ENCODE peak calls at places on chromosomes 4 and X, in six cellular contexts. One of them, this sample, is unnamed.

GRCh38 chr4:108649863-108650211 is 562 bp upstream of the OSTC start:
- DNase-seq in IMR-90: no peak
- DNase-seq in K562: no peak
- DNase-seq in GM12878: no peak
- DNase-seq in H1: no peak
- DNase-seq in HepG2: no peak
- DNase-seq in this sample: no peak

GRCh38 chrX:115650916-115651315 is 89.9 kb downstream of the PLS3 start:
- DNase-seq in K562: peak
- DNase-seq in IMR-90: peak
- DNase-seq in GM12878: peak
- DNase-seq in H1: peak
- DNase-seq in HepG2: peak
- DNase-seq in this sample: peak

GRCh38 chr4:26821677-26822503 is 38.8 kb upstream of the STIM2 start:
- DNase-seq in HepG2: peak
- DNase-seq in K562: no peak
- DNase-seq in IMR-90: peak
- DNase-seq in H1: no peak
- DNase-seq in GM12878: no peak
- DNase-seq in this sample: peak

GRCh38 chr4:95701500-95701899 is 138.4 kb upstream of the PDHA2 start:
- DNase-seq in IMR-90: no peak
- DNase-seq in HepG2: no peak
- DNase-seq in K562: no peak
- DNase-seq in H1: no peak
- DNase-seq in GM12878: no peak
- DNase-seq in this sample: no peak

GRCh38 chr4:74123065-74123728 is 24.2 kb upstream of the CXCL2 start:
- DNase-seq in HepG2: peak
- DNase-seq in H1: no peak
- DNase-seq in IMR-90: peak
- DNase-seq in GM12878: no peak
- DNase-seq in K562: no peak
- DNase-seq in this sample: no peak

GRCh38 chr4:5893013-5893580 is at the start of gene CRMP1:
- DNase-seq in GM12878: no peak
- DNase-seq in K562: no peak
- DNase-seq in H1: peak
- DNase-seq in IMR-90: no peak
- DNase-seq in HepG2: no peak
- DNase-seq in this sample: no peak

GRCh38 chrX:23756165-23756564 is 13.1 kb upstream of the ACOT9 start:
- DNase-seq in K562: peak
- DNase-seq in GM12878: peak
- DNase-seq in IMR-90: peak
- DNase-seq in HepG2: peak
- DNase-seq in H1: peak
- DNase-seq in this sample: peak

GRCh38 chr4:87975466-87975865 is at the start of gene SPP1:
- DNase-seq in K562: no peak
- DNase-seq in H1: no peak
- DNase-seq in IMR-90: peak
- DNase-seq in GM12878: no peak
- DNase-seq in HepG2: peak
- DNase-seq in this sample: peak

GRCh38 chr4:142380052-142380598 is 466.0 kb downstream of the INPP4B start:
- DNase-seq in K562: no peak
- DNase-seq in HepG2: no peak
- DNase-seq in GM12878: no peak
- DNase-seq in IMR-90: no peak
- DNase-seq in H1: no peak
- DNase-seq in this sample: no peak

GRCh38 chr4:87896020-87896621 is 63.4 kb downstream of the MEPE start:
- DNase-seq in K562: no peak
- DNase-seq in H1: no peak
- DNase-seq in HepG2: peak
- DNase-seq in IMR-90: peak
- DNase-seq in GM12878: no peak
- DNase-seq in this sample: peak

GRCh38 chr4:159455675-159456235 is 352.9 kb downstream of the RAPGEF2 start:
- DNase-seq in IMR-90: peak
- DNase-seq in H1: no peak
- DNase-seq in GM12878: no peak
- DNase-seq in K562: peak
- DNase-seq in HepG2: peak
- DNase-seq in this sample: peak

GRCh38 chr4:212438-213174 is 88.3 kb downstream of the ZNF718 start:
- DNase-seq in IMR-90: peak
- DNase-seq in HepG2: no peak
- DNase-seq in K562: peak
- DNase-seq in GM12878: no peak
- DNase-seq in H1: peak
- DNase-seq in this sample: no peak

GRCh38 chr4:168864831-168865541 is 145.1 kb downstream of the CBR4 start:
- DNase-seq in H1: no peak
- DNase-seq in HepG2: no peak
- DNase-seq in GM12878: no peak
- DNase-seq in K562: no peak
- DNase-seq in IMR-90: peak
- DNase-seq in this sample: no peak

GRCh38 chr4:176921256-176921655 is 128.5 kb upstream of the VEGFC start:
- DNase-seq in K562: no peak
- DNase-seq in IMR-90: no peak
- DNase-seq in H1: no peak
- DNase-seq in HepG2: no peak
- DNase-seq in GM12878: no peak
- DNase-seq in this sample: no peak

GRCh38 chr4:152265149-152265621 is 270.7 kb downstream of the FBXW7 start:
- DNase-seq in HepG2: peak
- DNase-seq in IMR-90: peak
- DNase-seq in H1: no peak
- DNase-seq in K562: no peak
- DNase-seq in GM12878: no peak
- DNase-seq in this sample: peak

GRCh38 chr4:25955705-25956104 is 41.7 kb downstream of the SMIM20 start:
- DNase-seq in IMR-90: no peak
- DNase-seq in GM12878: no peak
- DNase-seq in K562: no peak
- DNase-seq in H1: no peak
- DNase-seq in HepG2: no peak
- DNase-seq in this sample: no peak

GRCh38 chrX:12563121-12563520 is 228.1 kb upstream of the PRPS2 start:
- DNase-seq in K562: no peak
- DNase-seq in H1: no peak
- DNase-seq in GM12878: no peak
- DNase-seq in IMR-90: peak
- DNase-seq in HepG2: no peak
- DNase-seq in this sample: no peak

GRCh38 chr4:83716874-83717273 is 181.0 kb downstream of the GPAT3 start:
- DNase-seq in IMR-90: no peak
- DNase-seq in HepG2: no peak
- DNase-seq in GM12878: no peak
- DNase-seq in H1: no peak
- DNase-seq in K562: no peak
- DNase-seq in this sample: no peak

GRCh38 chr4:80125252-80126177 is 52.5 kb upstream of the ANTXR2 start:
- DNase-seq in HepG2: no peak
- DNase-seq in H1: no peak
- DNase-seq in GM12878: no peak
- DNase-seq in K562: peak
- DNase-seq in IMR-90: peak
- DNase-seq in this sample: peak

GRCh38 chr4:109184421-109184956 is 118.0 kb downstream of the COL25A1 start:
- DNase-seq in GM12878: no peak
- DNase-seq in H1: no peak
- DNase-seq in K562: no peak
- DNase-seq in IMR-90: no peak
- DNase-seq in HepG2: no peak
- DNase-seq in this sample: no peak

GRCh38 chrX:9312922-9313867 is 151.7 kb upstream of the TBL1X start:
- DNase-seq in K562: peak
- DNase-seq in H1: peak
- DNase-seq in HepG2: peak
- DNase-seq in GM12878: no peak
- DNase-seq in IMR-90: no peak
- DNase-seq in this sample: peak

GRCh38 chrX:2492536-2493218 is 8.1 kb downstream of the DHRSX start:
- DNase-seq in HepG2: no peak
- DNase-seq in K562: no peak
- DNase-seq in IMR-90: no peak
- DNase-seq in GM12878: no peak
- DNase-seq in H1: no peak
- DNase-seq in this sample: no peak

GRCh38 chr4:158656439-158656838 is 15.2 kb downstream of the C4orf46 start:
- DNase-seq in GM12878: no peak
- DNase-seq in K562: no peak
- DNase-seq in HepG2: no peak
- DNase-seq in H1: no peak
- DNase-seq in IMR-90: no peak
- DNase-seq in this sample: no peak

GRCh38 chr4:99734583-99735322 is 77.1 kb upstream of the C4orf54 start:
- DNase-seq in IMR-90: no peak
- DNase-seq in K562: no peak
- DNase-seq in HepG2: no peak
- DNase-seq in H1: no peak
- DNase-seq in GM12878: no peak
- DNase-seq in this sample: no peak

GRCh38 chrX:135740683-135741149 is 27.3 kb downstream of the CT45A3 start:
- DNase-seq in IMR-90: no peak
- DNase-seq in GM12878: no peak
- DNase-seq in K562: peak
- DNase-seq in H1: peak
- DNase-seq in HepG2: peak
- DNase-seq in this sample: peak

GRCh38 chr4:9987749-9988346 is 33.4 kb downstream of the SLC2A9 start:
- DNase-seq in IMR-90: no peak
- DNase-seq in H1: no peak
- DNase-seq in K562: no peak
- DNase-seq in HepG2: no peak
- DNase-seq in GM12878: no peak
- DNase-seq in this sample: no peak

DNA sequence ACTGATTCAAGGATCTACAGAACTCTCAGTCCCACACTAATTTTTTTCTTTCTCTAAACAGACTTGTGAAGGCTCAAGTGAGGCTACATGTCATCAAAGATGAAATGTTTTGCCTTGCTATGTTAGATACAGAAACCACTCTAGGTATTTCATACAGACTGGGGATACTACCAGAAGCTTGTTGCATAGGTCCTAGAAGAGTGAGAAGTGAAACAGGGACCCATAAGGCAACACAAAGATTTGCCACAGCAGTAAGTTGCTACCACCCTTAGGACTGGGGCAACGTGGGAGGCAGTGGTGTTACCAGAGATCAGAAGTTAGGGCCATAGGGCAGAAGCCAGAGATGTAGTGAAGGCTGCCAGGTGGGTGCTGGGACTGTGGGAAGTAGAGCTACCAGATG is 50.7 kb upstream of the MID1IP1 start:
- DNase-seq in HepG2: no peak
- DNase-seq in K562: no peak
- DNase-seq in GM12878: no peak
- DNase-seq in H1: no peak
- DNase-seq in IMR-90: no peak
- DNase-seq in this sample: no peak
- TF ChIP-seq RFX5 in HepG2: no peak
- TF ChIP-seq RFX5 in K562: no peak
- TF ChIP-seq RFX5 in GM12878: no peak
- TF ChIP-seq RFX5 in H1: no peak
- TF ChIP-seq RFX5 in IMR-90: no peak
- TF ChIP-seq RFX5 in this sample: no peak

GRCh38 chr4:148300877-148301276 is 141.3 kb downstream of the NR3C2 start:
- DNase-seq in K562: no peak
- DNase-seq in IMR-90: no peak
- DNase-seq in HepG2: no peak
- DNase-seq in GM12878: no peak
- DNase-seq in H1: no peak
- DNase-seq in this sample: no peak
- TF ChIP-seq CEBPB in K562: no peak
- TF ChIP-seq CEBPB in IMR-90: no peak
- TF ChIP-seq CEBPB in HepG2: no peak
- TF ChIP-seq CEBPB in GM12878: no peak
- TF ChIP-seq CEBPB in H1: no peak
- TF ChIP-seq CEBPB in this sample: no peak

GRCh38 chr4:125187621-125188176 is 127.1 kb upstream of the FAT4 start:
- DNase-seq in H1: no peak
- DNase-seq in GM12878: no peak
- DNase-seq in IMR-90: peak
- DNase-seq in HepG2: no peak
- DNase-seq in K562: no peak
- DNase-seq in this sample: no peak

GRCh38 chr4:125191252-125191651 is 123.5 kb upstream of the FAT4 start:
- DNase-seq in IMR-90: peak
- DNase-seq in GM12878: no peak
- DNase-seq in H1: no peak
- DNase-seq in HepG2: no peak
- DNase-seq in K562: no peak
- DNase-seq in this sample: no peak

GRCh38 chr4:125181804-125182203 is 133.0 kb upstream of the FAT4 start:
- DNase-seq in H1: no peak
- DNase-seq in IMR-90: no peak
- DNase-seq in HepG2: no peak
- DNase-seq in K562: no peak
- DNase-seq in GM12878: no peak
- DNase-seq in this sample: no peak

DNA sequence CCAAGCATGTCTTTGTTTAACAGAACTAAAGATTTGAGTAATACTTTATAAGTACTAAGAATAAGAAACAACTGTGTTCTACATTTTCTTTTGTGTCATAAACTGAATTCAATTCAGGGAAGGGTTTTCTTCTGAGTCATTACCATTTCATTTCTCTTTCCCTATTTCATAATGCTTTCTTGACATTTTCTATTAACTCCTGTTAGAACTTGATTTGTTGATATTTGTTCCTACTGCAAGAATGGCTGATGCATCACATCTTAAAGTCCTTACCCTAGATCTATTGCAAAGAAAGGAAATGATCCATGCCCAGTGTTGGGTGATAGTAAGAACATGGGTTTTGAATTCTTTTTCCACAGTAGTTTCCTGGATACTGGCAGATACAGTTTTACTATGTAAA is 127.5 kb upstream of the FAT4 start:
- DNase-seq in HepG2: no peak
- DNase-seq in IMR-90: peak
- DNase-seq in GM12878: no peak
- DNase-seq in K562: no peak
- DNase-seq in H1: no peak
- DNase-seq in this sample: no peak
- TF ChIP-seq RFX5 in HepG2: no peak
- TF ChIP-seq RFX5 in IMR-90: no peak
- TF ChIP-seq RFX5 in GM12878: no peak
- TF ChIP-seq RFX5 in K562: no peak
- TF ChIP-seq RFX5 in H1: no peak
- TF ChIP-seq RFX5 in this sample: no peak

DNA sequence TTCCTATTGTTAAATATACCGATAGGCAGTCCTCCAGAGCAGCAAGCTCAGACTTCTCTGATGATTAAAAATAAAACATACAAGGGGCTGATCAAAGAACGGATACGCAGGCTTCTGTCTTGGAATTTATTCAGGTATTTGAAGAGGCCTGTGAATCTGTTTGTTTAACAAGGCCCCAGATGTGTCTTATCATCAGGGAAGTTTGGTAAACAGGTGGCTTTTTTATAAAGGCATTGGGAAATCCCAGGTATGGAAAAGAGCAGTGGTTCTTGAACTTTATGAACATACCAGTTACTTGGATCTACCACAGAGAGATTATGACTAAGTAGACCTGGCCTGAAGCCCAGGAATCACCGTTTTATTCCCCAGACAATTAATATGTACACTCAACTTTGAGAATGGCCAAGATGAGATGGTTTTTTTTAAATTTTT is 47.9 kb downstream of the SOWAHB start:
- DNase-seq in HepG2: peak
- DNase-seq in IMR-90: peak
- DNase-seq in H1: no peak
- DNase-seq in GM12878: no peak
- DNase-seq in K562: no peak
- DNase-seq in this sample: peak
- TF ChIP-seq CEBPB in HepG2: no peak
- TF ChIP-seq CEBPB in IMR-90: peak
- TF ChIP-seq CEBPB in H1: no peak
- TF ChIP-seq CEBPB in GM12878: no peak
- TF ChIP-seq CEBPB in K562: no peak
- TF ChIP-seq CEBPB in this sample: peak